ENCODE peak calls at places on chromosomes 12 and 14, in ten cellular contexts. E, R, F, U, V, X, Y, W, L and J are unnamed samples.

GRCh38 chr14:89277229-89277628 is 139.8 kb downstream of the FOXN3 start:
- DNase-seq in L (no peak), F (no peak), V (no peak), Y (no peak), X (no peak), W (no peak), R (no peak), U (no peak), E (no peak), J (no peak)

GRCh38 chr14:49966304-49966809 is 73.5 kb downstream of the ARF6 start:
- DNase-seq in X (no peak), E (no peak), W (peak; percentile 42), Y (no peak), L (no peak), U (no peak), F (no peak), V (no peak), R (peak; percentile 35), J (no peak)

GRCh38 chr12:120453977-120454376 is 7.7 kb downstream of the GATC start:
- DNase-seq in X (peak; percentile 65), R (peak; percentile 45), V (peak; percentile 19), Y (no peak), W (peak; percentile 16), U (no peak), L (no peak), E (no peak), F (no peak), J (no peak)

GRCh38 chr14:81625343-81625742 is 91.7 kb upstream of the SEL1L start:
- DNase-seq in Y (no peak), R (peak; percentile 57), W (no peak), X (peak; percentile 55), U (no peak), F (no peak), V (no peak), L (no peak), E (no peak), J (peak; percentile 34)

GRCh38 chr14:54794796-54795195 is 107.8 kb downstream of the GCH1 start:
- DNase-seq in Y (no peak), V (no peak), F (no peak), E (no peak), R (no peak), W (no peak), L (no peak), X (no peak), U (no peak), J (no peak)

GRCh38 chr14:60183724-60184596 is 18.8 kb upstream of the DHRS7 start:
- DNase-seq in V (peak; percentile 77), U (no peak), W (peak; percentile 56), R (peak; percentile 87), X (peak; percentile 98), E (no peak), L (peak; percentile 61), F (no peak), Y (no peak), J (no peak)

GRCh38 chr12:23253191-23253590 is 628.2 kb downstream of the ETNK1 start:
- DNase-seq in E (no peak), Y (no peak), X (no peak), W (peak; percentile 4), F (no peak), U (no peak), L (no peak), V (no peak), R (no peak), J (no peak)

GRCh38 chr14:57182760-57183503 is 85.8 kb downstream of the EXOC5 start:
- DNase-seq in W (no peak), E (no peak), Y (peak; percentile 56), F (no peak), V (peak; percentile 2), U (no peak), X (peak; percentile 67), L (peak; percentile 43), R (peak; percentile 74), J (peak; percentile 9)

GRCh38 chr14:103518416-103519042 is 4.1 kb downstream of the CKB start:
- DNase-seq in V (peak; percentile 29), X (peak; percentile 71), F (peak; percentile 54), E (no peak), W (no peak), Y (peak; percentile 85), L (peak; percentile 54), U (peak; percentile 91), R (peak; percentile 83), J (no peak)

GRCh38 chr12:55068416-55069010 is 48.7 kb downstream of the NEUROD4 start:
- DNase-seq in U (no peak), V (peak; percentile 43), W (peak; percentile 33), Y (no peak), L (no peak), E (no peak), F (no peak), R (peak; percentile 92), X (peak; percentile 76), J (peak; percentile 47)

GRCh38 chr14:85205875-85206274 is 324.1 kb upstream of the FLRT2 start:
- DNase-seq in U (no peak), X (no peak), V (no peak), E (no peak), L (no peak), R (no peak), W (no peak), Y (no peak), F (no peak), J (no peak)

GRCh38 chr14:76551906-76552305 is 176.0 kb downstream of the ESRRB start:
- DNase-seq in E (no peak), W (no peak), Y (no peak), V (no peak), X (no peak), U (no peak), F (no peak), R (no peak), L (no peak), J (no peak)

GRCh38 chr12:26833692-26834168 is 736 bp upstream of the ITPR2 start:
- DNase-seq in W (peak; percentile 19), R (peak; percentile 81), F (peak; percentile 28), V (peak; percentile 13), U (peak; percentile 88), L (peak; percentile 62), Y (peak; percentile 68), X (peak; percentile 34), E (no peak), J (no peak)

GRCh38 chr12:1809606-1810140 is 10.7 kb upstream of the LRTM2 start:
- DNase-seq in E (no peak), L (no peak), R (no peak), Y (no peak), X (no peak), V (no peak), F (no peak), U (peak; percentile 61), W (no peak), J (no peak)

GRCh38 chr14:31880935-31881334 is 196.2 kb upstream of the ARHGAP5 start:
- DNase-seq in F (no peak), X (peak; percentile 84), R (no peak), Y (no peak), E (no peak), V (peak; percentile 90), U (no peak), L (peak; percentile 61), W (peak; percentile 97), J (no peak)

GRCh38 chr14:29926228-29926627 is 1.4 kb downstream of the PRKD1 start:
- DNase-seq in E (no peak), F (peak; percentile 6), R (peak; percentile 28), X (no peak), Y (no peak), U (no peak), L (no peak), W (no peak), V (no peak), J (no peak)
- H3K27ac ChIP-seq in E (no peak overlapping the region), F (peak overlapping the region; percentile 81), R (no peak overlapping the region), X (no peak overlapping the region), Y (no peak overlapping the region), U (no peak overlapping the region), L (no peak overlapping the region), W (peak overlapping the region; percentile 18), V (peak overlapping the region; percentile 48), J (no peak overlapping the region)

DNA sequence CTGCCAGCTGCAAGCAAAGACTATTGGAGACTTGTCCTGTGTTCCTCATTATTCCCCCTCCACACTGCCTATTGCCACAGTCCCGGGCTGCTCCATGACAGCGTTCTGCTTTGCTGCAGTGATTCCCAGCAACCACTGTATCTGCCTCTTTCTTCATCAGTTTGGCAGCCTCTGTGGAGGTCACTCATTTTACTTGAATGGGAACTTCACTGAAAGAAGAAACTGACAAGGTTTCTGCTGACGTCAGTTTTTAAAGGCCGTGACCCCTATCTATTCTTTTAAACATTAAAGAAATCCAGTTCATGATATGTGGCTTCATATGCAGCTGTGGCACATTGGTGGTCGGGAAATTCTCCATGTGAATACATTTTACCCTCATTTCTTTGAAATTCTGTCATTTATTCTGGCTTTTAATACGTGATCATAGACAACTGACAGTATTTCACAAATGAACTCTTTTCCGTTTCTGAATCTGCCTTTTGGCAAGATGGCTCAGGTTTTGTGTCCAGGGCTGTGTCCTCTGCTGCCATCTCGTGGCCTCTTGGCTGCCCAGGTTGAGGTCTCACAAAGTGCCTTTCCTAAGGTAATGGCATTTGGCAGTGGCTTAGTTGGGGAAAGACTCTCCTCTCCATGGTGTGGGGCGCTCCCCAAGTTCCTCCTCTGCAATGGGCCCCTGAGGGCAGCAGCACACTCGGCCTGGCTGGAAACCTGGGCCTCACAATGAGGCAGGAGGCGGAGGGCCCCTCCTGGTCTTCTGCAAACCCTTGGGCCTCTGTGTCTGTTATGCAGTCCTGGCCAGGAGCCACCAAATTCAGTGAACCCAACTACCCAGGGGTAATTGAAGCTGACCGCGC is 5.9 kb downstream of the TMEM253 start:
- DNase-seq in R (peak; percentile 82), X (peak; percentile 81), L (peak; percentile 55), Y (peak; percentile 87), E (peak; percentile 84), V (peak; percentile 68), U (peak; percentile 91), F (peak; percentile 79), W (peak; percentile 65), J (no peak)
- TF ChIP-seq CTCF in R (peak; percentile 92), X (peak; percentile 95), L (peak; percentile 76), Y (peak; percentile 75), E (peak; percentile 69), V (peak; percentile 88), U (peak; percentile 89), F (peak; percentile 76), W (peak; percentile 99), J (peak; percentile 93)

GRCh38 chr12:7175493-7175892 is 14.0 kb upstream of the PEX5 start:
- DNase-seq in E (no peak), V (peak; percentile 47), X (peak; percentile 17), L (peak; percentile 50), F (no peak), U (no peak), Y (no peak), R (no peak), W (no peak), J (peak; percentile 76)
- H3K4me1 ChIP-seq in E (no peaks in the 10 kb centered on the region), V (peaks cover 2% of the 10 kb centered on the region), X (no peaks in the 10 kb centered on the region), L (no peaks in the 10 kb centered on the region), F (no peaks in the 10 kb centered on the region), U (no peaks in the 10 kb centered on the region), Y (no peaks in the 10 kb centered on the region), R (no peaks in the 10 kb centered on the region), W (no peaks in the 10 kb centered on the region), J (peaks cover 6% of the 10 kb centered on the region)

DNA sequence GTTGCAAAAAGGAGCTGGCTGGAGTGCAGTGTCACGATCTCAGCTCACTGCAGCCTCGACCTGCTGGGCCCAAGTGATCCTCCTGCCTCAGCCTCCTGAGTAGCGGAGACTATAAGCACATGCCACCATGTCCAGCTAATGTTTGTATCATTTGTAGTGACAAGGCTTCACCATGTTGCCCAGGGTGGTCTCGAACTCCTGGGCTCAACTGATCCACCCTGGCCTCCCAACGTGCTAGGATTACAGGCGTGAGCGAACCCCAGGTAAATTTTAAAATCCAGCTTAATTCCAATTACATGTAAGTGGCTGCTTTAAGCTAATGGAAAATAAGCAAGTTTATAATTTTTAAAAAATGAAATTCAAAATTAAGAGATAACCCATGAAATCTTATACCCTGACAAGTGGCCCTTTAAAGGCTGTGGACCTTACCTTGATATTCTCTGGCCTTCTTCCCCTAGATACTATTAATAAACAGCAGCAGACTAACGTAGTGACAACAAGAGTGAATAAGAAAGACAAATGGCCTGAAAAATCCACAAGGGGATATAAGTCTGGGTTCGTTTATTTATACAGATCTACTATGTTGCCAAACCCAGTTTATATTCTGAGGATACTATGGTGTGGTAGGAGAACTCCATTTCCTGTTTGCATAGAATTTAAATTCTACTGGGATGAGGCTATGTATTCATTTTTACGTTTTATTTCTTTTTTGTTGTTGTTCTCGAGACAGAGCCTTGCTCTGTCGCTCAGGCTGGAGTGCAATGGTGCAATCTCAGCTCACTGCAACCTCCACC is 25.6 kb upstream of the SLC2A3 start:
- DNase-seq in W (peak; percentile 60), V (peak; percentile 88), Y (no peak), U (no peak), E (no peak), R (no peak), L (no peak), F (no peak), X (no peak), J (no peak)
- H3K27ac ChIP-seq in W (peak overlapping the region; percentile 86), V (peak overlapping the region; percentile 78), Y (no peak overlapping the region), U (peak overlapping the region; percentile 94), E (peak overlapping the region; percentile 46), R (no peak overlapping the region), L (peak overlapping the region; percentile 75), F (no peak overlapping the region), X (no peak overlapping the region), J (no peak overlapping the region)